ENCODE peak calls at places on chromosomes 3 and 15, in six cellular contexts. One of them, this sample, is unnamed.

GRCh38 chr3:129749692-129750091 is 143.2 kb upstream of the PLXND1 start:
- DNase-seq in uterus: no peak
- DNase-seq in esophagus muscularis mucosa: no peak
- DNase-seq in HuH-7.5: no peak
- DNase-seq in CD8-positive, alpha-beta memory T cell: no peak
- DNase-seq in stimulated activated CD8-positive, alpha-beta memory T cell treated with anti-CD3 and anti-CD28 coated beads, Interleukin-4, amount 100 ng/mL, for 24 hours: no peak
- DNase-seq in this sample: no peak

GRCh38 chr3:13705702-13706280 is 156.9 kb downstream of the FBLN2 start:
- DNase-seq in uterus: peak; percentile 1
- DNase-seq in stimulated activated CD8-positive, alpha-beta memory T cell treated with anti-CD3 and anti-CD28 coated beads, Interleukin-4, amount 100 ng/mL, for 24 hours: no peak
- DNase-seq in esophagus muscularis mucosa: peak; percentile 74
- DNase-seq in HuH-7.5: no peak
- DNase-seq in CD8-positive, alpha-beta memory T cell: no peak
- DNase-seq in this sample: no peak

GRCh38 chr15:71071529-71071928 is 43.7 kb upstream of the THSD4 start:
- DNase-seq in stimulated activated CD8-positive, alpha-beta memory T cell treated with anti-CD3 and anti-CD28 coated beads, Interleukin-4, amount 100 ng/mL, for 24 hours: no peak
- DNase-seq in CD8-positive, alpha-beta memory T cell: no peak
- DNase-seq in HuH-7.5: no peak
- DNase-seq in uterus: no peak
- DNase-seq in esophagus muscularis mucosa: no peak
- DNase-seq in this sample: no peak

GRCh38 chr15:93296786-93297500 is 207.9 kb upstream of the RGMA start:
- DNase-seq in CD8-positive, alpha-beta memory T cell: no peak
- DNase-seq in uterus: no peak
- DNase-seq in stimulated activated CD8-positive, alpha-beta memory T cell treated with anti-CD3 and anti-CD28 coated beads, Interleukin-4, amount 100 ng/mL, for 24 hours: no peak
- DNase-seq in HuH-7.5: no peak
- DNase-seq in esophagus muscularis mucosa: peak; percentile 78
- DNase-seq in this sample: no peak

GRCh38 chr3:177426151-177426904 is 229.0 kb upstream of the TBL1XR1 start:
- DNase-seq in esophagus muscularis mucosa: no peak
- DNase-seq in CD8-positive, alpha-beta memory T cell: no peak
- DNase-seq in HuH-7.5: no peak
- DNase-seq in uterus: no peak
- DNase-seq in stimulated activated CD8-positive, alpha-beta memory T cell treated with anti-CD3 and anti-CD28 coated beads, Interleukin-4, amount 100 ng/mL, for 24 hours: no peak
- DNase-seq in this sample: no peak

GRCh38 chr15:58839485-58839884 is 68.4 kb downstream of the MINDY2 start:
- DNase-seq in CD8-positive, alpha-beta memory T cell: no peak
- DNase-seq in uterus: no peak
- DNase-seq in stimulated activated CD8-positive, alpha-beta memory T cell treated with anti-CD3 and anti-CD28 coated beads, Interleukin-4, amount 100 ng/mL, for 24 hours: no peak
- DNase-seq in esophagus muscularis mucosa: no peak
- DNase-seq in HuH-7.5: no peak
- DNase-seq in this sample: peak; percentile 31

GRCh38 chr3:14536837-14537589 is 3.1 kb downstream of the GRIP2 start:
- DNase-seq in HuH-7.5: no peak
- DNase-seq in esophagus muscularis mucosa: no peak
- DNase-seq in stimulated activated CD8-positive, alpha-beta memory T cell treated with anti-CD3 and anti-CD28 coated beads, Interleukin-4, amount 100 ng/mL, for 24 hours: no peak
- DNase-seq in CD8-positive, alpha-beta memory T cell: no peak
- DNase-seq in uterus: no peak
- DNase-seq in this sample: no peak

GRCh38 chr15:34793901-34794300 is 1.4 kb downstream of the ACTC1 start:
- DNase-seq in stimulated activated CD8-positive, alpha-beta memory T cell treated with anti-CD3 and anti-CD28 coated beads, Interleukin-4, amount 100 ng/mL, for 24 hours: no peak
- DNase-seq in esophagus muscularis mucosa: no peak
- DNase-seq in HuH-7.5: no peak
- DNase-seq in uterus: no peak
- DNase-seq in CD8-positive, alpha-beta memory T cell: no peak
- DNase-seq in this sample: no peak

GRCh38 chr3:172522871-172523818 is at the start of gene TNFSF10:
- DNase-seq in stimulated activated CD8-positive, alpha-beta memory T cell treated with anti-CD3 and anti-CD28 coated beads, Interleukin-4, amount 100 ng/mL, for 24 hours: peak; percentile 26
- DNase-seq in HuH-7.5: peak; percentile 22
- DNase-seq in uterus: peak; percentile 62
- DNase-seq in esophagus muscularis mucosa: peak; percentile 94
- DNase-seq in CD8-positive, alpha-beta memory T cell: peak; percentile 38
- DNase-seq in this sample: peak; percentile 28

GRCh38 chr15:49664706-49665105 is 43.9 kb downstream of the DTWD1 start:
- DNase-seq in stimulated activated CD8-positive, alpha-beta memory T cell treated with anti-CD3 and anti-CD28 coated beads, Interleukin-4, amount 100 ng/mL, for 24 hours: no peak
- DNase-seq in esophagus muscularis mucosa: no peak
- DNase-seq in uterus: no peak
- DNase-seq in CD8-positive, alpha-beta memory T cell: no peak
- DNase-seq in HuH-7.5: no peak
- DNase-seq in this sample: no peak

GRCh38 chr3:16053794-16054193 is 120.7 kb upstream of the GALNT15 start:
- DNase-seq in HuH-7.5: no peak
- DNase-seq in stimulated activated CD8-positive, alpha-beta memory T cell treated with anti-CD3 and anti-CD28 coated beads, Interleukin-4, amount 100 ng/mL, for 24 hours: no peak
- DNase-seq in esophagus muscularis mucosa: no peak
- DNase-seq in uterus: no peak
- DNase-seq in CD8-positive, alpha-beta memory T cell: no peak
- DNase-seq in this sample: no peak

GRCh38 chr15:25169318-25169717 is 214.5 kb downstream of the SNRPN start:
- DNase-seq in uterus: no peak
- DNase-seq in CD8-positive, alpha-beta memory T cell: no peak
- DNase-seq in stimulated activated CD8-positive, alpha-beta memory T cell treated with anti-CD3 and anti-CD28 coated beads, Interleukin-4, amount 100 ng/mL, for 24 hours: no peak
- DNase-seq in HuH-7.5: no peak
- DNase-seq in esophagus muscularis mucosa: peak; percentile 89
- DNase-seq in this sample: no peak

GRCh38 chr3:64935995-64936394 is 248.2 kb upstream of the ADAMTS9 start:
- DNase-seq in CD8-positive, alpha-beta memory T cell: no peak
- DNase-seq in HuH-7.5: no peak
- DNase-seq in uterus: no peak
- DNase-seq in esophagus muscularis mucosa: no peak
- DNase-seq in stimulated activated CD8-positive, alpha-beta memory T cell treated with anti-CD3 and anti-CD28 coated beads, Interleukin-4, amount 100 ng/mL, for 24 hours: no peak
- DNase-seq in this sample: no peak

GRCh38 chr3:172323894-172324590 is 124.2 kb downstream of the GHSR start:
- DNase-seq in HuH-7.5: no peak
- DNase-seq in stimulated activated CD8-positive, alpha-beta memory T cell treated with anti-CD3 and anti-CD28 coated beads, Interleukin-4, amount 100 ng/mL, for 24 hours: no peak
- DNase-seq in esophagus muscularis mucosa: no peak
- DNase-seq in uterus: peak; percentile 43
- DNase-seq in CD8-positive, alpha-beta memory T cell: no peak
- DNase-seq in this sample: peak; percentile 96

GRCh38 chr15:59738676-59739075 is 49.6 kb upstream of the BNIP2 start:
- DNase-seq in stimulated activated CD8-positive, alpha-beta memory T cell treated with anti-CD3 and anti-CD28 coated beads, Interleukin-4, amount 100 ng/mL, for 24 hours: no peak
- DNase-seq in uterus: no peak
- DNase-seq in CD8-positive, alpha-beta memory T cell: no peak
- DNase-seq in esophagus muscularis mucosa: no peak
- DNase-seq in HuH-7.5: peak; percentile 15
- DNase-seq in this sample: no peak

GRCh38 chr15:90838066-90838465 is 30.3 kb upstream of the FURIN start:
- DNase-seq in stimulated activated CD8-positive, alpha-beta memory T cell treated with anti-CD3 and anti-CD28 coated beads, Interleukin-4, amount 100 ng/mL, for 24 hours: peak; percentile 81
- DNase-seq in esophagus muscularis mucosa: no peak
- DNase-seq in HuH-7.5: no peak
- DNase-seq in CD8-positive, alpha-beta memory T cell: peak; percentile 73
- DNase-seq in uterus: no peak
- DNase-seq in this sample: no peak

GRCh38 chr3:133832802-133833144 is 27.2 kb downstream of the SRPRB start:
- DNase-seq in esophagus muscularis mucosa: peak; percentile 88
- DNase-seq in uterus: no peak
- DNase-seq in HuH-7.5: peak; percentile 32
- DNase-seq in stimulated activated CD8-positive, alpha-beta memory T cell treated with anti-CD3 and anti-CD28 coated beads, Interleukin-4, amount 100 ng/mL, for 24 hours: no peak
- DNase-seq in CD8-positive, alpha-beta memory T cell: no peak
- DNase-seq in this sample: no peak

GRCh38 chr15:35399901-35400300 is 146.1 kb downstream of the DPH6 start:
- DNase-seq in stimulated activated CD8-positive, alpha-beta memory T cell treated with anti-CD3 and anti-CD28 coated beads, Interleukin-4, amount 100 ng/mL, for 24 hours: no peak
- DNase-seq in esophagus muscularis mucosa: no peak
- DNase-seq in uterus: no peak
- DNase-seq in HuH-7.5: no peak
- DNase-seq in CD8-positive, alpha-beta memory T cell: no peak
- DNase-seq in this sample: no peak

GRCh38 chr3:178588593-178588992 is 52.4 kb downstream of the KCNMB2 start:
- DNase-seq in CD8-positive, alpha-beta memory T cell: no peak
- DNase-seq in uterus: no peak
- DNase-seq in HuH-7.5: no peak
- DNase-seq in esophagus muscularis mucosa: no peak
- DNase-seq in stimulated activated CD8-positive, alpha-beta memory T cell treated with anti-CD3 and anti-CD28 coated beads, Interleukin-4, amount 100 ng/mL, for 24 hours: no peak
- DNase-seq in this sample: no peak

GRCh38 chr3:149812606-149813366 is at the start of gene RNF13:
- DNase-seq in uterus: peak; percentile 98
- DNase-seq in stimulated activated CD8-positive, alpha-beta memory T cell treated with anti-CD3 and anti-CD28 coated beads, Interleukin-4, amount 100 ng/mL, for 24 hours: peak; percentile 91
- DNase-seq in CD8-positive, alpha-beta memory T cell: peak; percentile 90
- DNase-seq in HuH-7.5: peak; percentile 58
- DNase-seq in esophagus muscularis mucosa: peak; percentile 99
- DNase-seq in this sample: peak; percentile 96

GRCh38 chr3:30643763-30644462 is 37.5 kb downstream of the TGFBR2 start:
- DNase-seq in esophagus muscularis mucosa: no peak
- DNase-seq in HuH-7.5: no peak
- DNase-seq in stimulated activated CD8-positive, alpha-beta memory T cell treated with anti-CD3 and anti-CD28 coated beads, Interleukin-4, amount 100 ng/mL, for 24 hours: peak; percentile 36
- DNase-seq in CD8-positive, alpha-beta memory T cell: peak; percentile 31
- DNase-seq in uterus: no peak
- DNase-seq in this sample: no peak

GRCh38 chr15:52288051-52288942 is 7.3 kb downstream of the MYO5C start:
- DNase-seq in esophagus muscularis mucosa: peak; percentile 90
- DNase-seq in CD8-positive, alpha-beta memory T cell: no peak
- DNase-seq in uterus: no peak
- DNase-seq in stimulated activated CD8-positive, alpha-beta memory T cell treated with anti-CD3 and anti-CD28 coated beads, Interleukin-4, amount 100 ng/mL, for 24 hours: no peak
- DNase-seq in HuH-7.5: peak; percentile 95
- DNase-seq in this sample: peak; percentile 11

GRCh38 chr15:62999178-62999577 is 43.4 kb upstream of the TPM1 start:
- DNase-seq in esophagus muscularis mucosa: no peak
- DNase-seq in uterus: no peak
- DNase-seq in CD8-positive, alpha-beta memory T cell: no peak
- DNase-seq in HuH-7.5: no peak
- DNase-seq in stimulated activated CD8-positive, alpha-beta memory T cell treated with anti-CD3 and anti-CD28 coated beads, Interleukin-4, amount 100 ng/mL, for 24 hours: no peak
- DNase-seq in this sample: no peak

GRCh38 chr3:139745831-139746230 is 68.1 kb upstream of the NMNAT3 start:
- DNase-seq in CD8-positive, alpha-beta memory T cell: no peak
- DNase-seq in HuH-7.5: no peak
- DNase-seq in uterus: no peak
- DNase-seq in stimulated activated CD8-positive, alpha-beta memory T cell treated with anti-CD3 and anti-CD28 coated beads, Interleukin-4, amount 100 ng/mL, for 24 hours: no peak
- DNase-seq in esophagus muscularis mucosa: peak; percentile 24
- DNase-seq in this sample: peak; percentile 20

GRCh38 chr15:57218826-57219576 is 157.3 kb upstream of the CGNL1 start:
- DNase-seq in HuH-7.5: no peak
- DNase-seq in stimulated activated CD8-positive, alpha-beta memory T cell treated with anti-CD3 and anti-CD28 coated beads, Interleukin-4, amount 100 ng/mL, for 24 hours: no peak
- DNase-seq in CD8-positive, alpha-beta memory T cell: no peak
- DNase-seq in uterus: no peak
- DNase-seq in esophagus muscularis mucosa: no peak
- DNase-seq in this sample: peak; percentile 88

GRCh38 chr15:83767786-83768185 is 113.9 kb downstream of the ADAMTSL3 start:
- DNase-seq in CD8-positive, alpha-beta memory T cell: no peak
- DNase-seq in uterus: no peak
- DNase-seq in stimulated activated CD8-positive, alpha-beta memory T cell treated with anti-CD3 and anti-CD28 coated beads, Interleukin-4, amount 100 ng/mL, for 24 hours: no peak
- DNase-seq in HuH-7.5: no peak
- DNase-seq in esophagus muscularis mucosa: no peak
- DNase-seq in this sample: peak; percentile 92

GRCh38 chr15:82043726-82044372 is 2.0 kb downstream of the MEX3B start:
- DNase-seq in CD8-positive, alpha-beta memory T cell: no peak
- DNase-seq in stimulated activated CD8-positive, alpha-beta memory T cell treated with anti-CD3 and anti-CD28 coated beads, Interleukin-4, amount 100 ng/mL, for 24 hours: no peak
- DNase-seq in uterus: peak; percentile 30
- DNase-seq in esophagus muscularis mucosa: no peak
- DNase-seq in HuH-7.5: no peak
- DNase-seq in this sample: peak; percentile 45

GRCh38 chr3:120145498-120146285 is 51.4 kb upstream of the GSK3B start:
- DNase-seq in esophagus muscularis mucosa: no peak
- DNase-seq in CD8-positive, alpha-beta memory T cell: no peak
- DNase-seq in HuH-7.5: no peak
- DNase-seq in uterus: no peak
- DNase-seq in stimulated activated CD8-positive, alpha-beta memory T cell treated with anti-CD3 and anti-CD28 coated beads, Interleukin-4, amount 100 ng/mL, for 24 hours: no peak
- DNase-seq in this sample: peak; percentile 34

GRCh38 chr3:153277029-153277428 is 115.0 kb downstream of the RAP2B start:
- DNase-seq in CD8-positive, alpha-beta memory T cell: no peak
- DNase-seq in stimulated activated CD8-positive, alpha-beta memory T cell treated with anti-CD3 and anti-CD28 coated beads, Interleukin-4, amount 100 ng/mL, for 24 hours: no peak
- DNase-seq in esophagus muscularis mucosa: no peak
- DNase-seq in uterus: no peak
- DNase-seq in HuH-7.5: no peak
- DNase-seq in this sample: no peak